ENCODE peak calls at places on chromosome 7, in seven cellular contexts. One of them, this sample, is unnamed.

GRCh38 chr7:151201344-151201743 is 8.9 kb downstream of the H2BK1 start:
- DNase-seq in NAMALWA: no peak
- DNase-seq in dermis blood vessel endothelial cell: no peak
- DNase-seq in non-pigmented ciliary epithelial cell: no peak
- DNase-seq in activated T-helper 1 cell treated with Interleukin-2 at 50 U/mL for 16 hours: no peak
- DNase-seq in astrocyte of the spinal cord: no peak
- DNase-seq in ovary: no peak
- DNase-seq in this sample: no peak

GRCh38 chr7:13551503-13551902 is 438.0 kb downstream of the ETV1 start:
- DNase-seq in NAMALWA: no peak
- DNase-seq in dermis blood vessel endothelial cell: no peak
- DNase-seq in non-pigmented ciliary epithelial cell: no peak
- DNase-seq in activated T-helper 1 cell treated with Interleukin-2 at 50 U/mL for 16 hours: no peak
- DNase-seq in astrocyte of the spinal cord: peak
- DNase-seq in ovary: no peak
- DNase-seq in this sample: no peak

GRCh38 chr7:131107343-131108211 is 220.1 kb upstream of the MKLN1 start:
- DNase-seq in NAMALWA: peak
- DNase-seq in dermis blood vessel endothelial cell: peak
- DNase-seq in non-pigmented ciliary epithelial cell: no peak
- DNase-seq in activated T-helper 1 cell treated with Interleukin-2 at 50 U/mL for 16 hours: peak
- DNase-seq in astrocyte of the spinal cord: peak
- DNase-seq in ovary: peak
- DNase-seq in this sample: peak

GRCh38 chr7:119756687-119757086 is 516.3 kb upstream of the KCND2 start:
- DNase-seq in NAMALWA: no peak
- DNase-seq in dermis blood vessel endothelial cell: no peak
- DNase-seq in non-pigmented ciliary epithelial cell: no peak
- DNase-seq in activated T-helper 1 cell treated with Interleukin-2 at 50 U/mL for 16 hours: no peak
- DNase-seq in astrocyte of the spinal cord: no peak
- DNase-seq in ovary: no peak
- DNase-seq in this sample: no peak

GRCh38 chr7:91082854-91083495 is 181.3 kb upstream of the FZD1 start:
- DNase-seq in NAMALWA: peak
- DNase-seq in dermis blood vessel endothelial cell: peak
- DNase-seq in non-pigmented ciliary epithelial cell: no peak
- DNase-seq in activated T-helper 1 cell treated with Interleukin-2 at 50 U/mL for 16 hours: no peak
- DNase-seq in astrocyte of the spinal cord: peak
- DNase-seq in ovary: no peak
- DNase-seq in this sample: no peak

GRCh38 chr7:44184874-44185446 is 4.3 kb downstream of the GCK start:
- DNase-seq in NAMALWA: no peak
- DNase-seq in dermis blood vessel endothelial cell: no peak
- DNase-seq in non-pigmented ciliary epithelial cell: no peak
- DNase-seq in activated T-helper 1 cell treated with Interleukin-2 at 50 U/mL for 16 hours: no peak
- DNase-seq in astrocyte of the spinal cord: no peak
- DNase-seq in ovary: no peak
- DNase-seq in this sample: no peak

GRCh38 chr7:144629598-144629997 is 206.3 kb downstream of the TPK1 start:
- DNase-seq in NAMALWA: no peak
- DNase-seq in dermis blood vessel endothelial cell: no peak
- DNase-seq in non-pigmented ciliary epithelial cell: no peak
- DNase-seq in activated T-helper 1 cell treated with Interleukin-2 at 50 U/mL for 16 hours: no peak
- DNase-seq in astrocyte of the spinal cord: no peak
- DNase-seq in ovary: no peak
- DNase-seq in this sample: no peak

GRCh38 chr7:124060528-124060927 is 27.7 kb upstream of the TMEM229A start:
- DNase-seq in NAMALWA: no peak
- DNase-seq in dermis blood vessel endothelial cell: no peak
- DNase-seq in non-pigmented ciliary epithelial cell: no peak
- DNase-seq in activated T-helper 1 cell treated with Interleukin-2 at 50 U/mL for 16 hours: no peak
- DNase-seq in astrocyte of the spinal cord: no peak
- DNase-seq in ovary: no peak
- DNase-seq in this sample: no peak

GRCh38 chr7:10940748-10941358 is 32.8 kb upstream of the PHF14 start:
- DNase-seq in NAMALWA: peak
- DNase-seq in dermis blood vessel endothelial cell: no peak
- DNase-seq in non-pigmented ciliary epithelial cell: no peak
- DNase-seq in activated T-helper 1 cell treated with Interleukin-2 at 50 U/mL for 16 hours: no peak
- DNase-seq in astrocyte of the spinal cord: no peak
- DNase-seq in ovary: no peak
- DNase-seq in this sample: no peak

GRCh38 chr7:25675789-25676474 is 447.6 kb upstream of the NPVF start:
- DNase-seq in NAMALWA: no peak
- DNase-seq in dermis blood vessel endothelial cell: no peak
- DNase-seq in non-pigmented ciliary epithelial cell: no peak
- DNase-seq in activated T-helper 1 cell treated with Interleukin-2 at 50 U/mL for 16 hours: no peak
- DNase-seq in astrocyte of the spinal cord: no peak
- DNase-seq in ovary: no peak
- DNase-seq in this sample: no peak

GRCh38 chr7:5689118-5689517 is 92.3 kb downstream of the RNF216 start:
- DNase-seq in NAMALWA: no peak
- DNase-seq in dermis blood vessel endothelial cell: no peak
- DNase-seq in non-pigmented ciliary epithelial cell: no peak
- DNase-seq in activated T-helper 1 cell treated with Interleukin-2 at 50 U/mL for 16 hours: peak
- DNase-seq in astrocyte of the spinal cord: peak
- DNase-seq in ovary: no peak
- DNase-seq in this sample: no peak

GRCh38 chr7:39693812-39694211 is 70.4 kb downstream of the RALA start:
- DNase-seq in NAMALWA: no peak
- DNase-seq in dermis blood vessel endothelial cell: no peak
- DNase-seq in non-pigmented ciliary epithelial cell: no peak
- DNase-seq in activated T-helper 1 cell treated with Interleukin-2 at 50 U/mL for 16 hours: no peak
- DNase-seq in astrocyte of the spinal cord: no peak
- DNase-seq in ovary: no peak
- DNase-seq in this sample: no peak

GRCh38 chr7:38746438-38746837 is 115.3 kb upstream of the AMPH start:
- DNase-seq in NAMALWA: no peak
- DNase-seq in dermis blood vessel endothelial cell: no peak
- DNase-seq in non-pigmented ciliary epithelial cell: no peak
- DNase-seq in activated T-helper 1 cell treated with Interleukin-2 at 50 U/mL for 16 hours: no peak
- DNase-seq in astrocyte of the spinal cord: no peak
- DNase-seq in ovary: no peak
- DNase-seq in this sample: no peak

GRCh38 chr7:35630573-35630972 is 64.4 kb downstream of the HERPUD2 start:
- DNase-seq in NAMALWA: no peak
- DNase-seq in dermis blood vessel endothelial cell: peak
- DNase-seq in non-pigmented ciliary epithelial cell: no peak
- DNase-seq in activated T-helper 1 cell treated with Interleukin-2 at 50 U/mL for 16 hours: no peak
- DNase-seq in astrocyte of the spinal cord: peak
- DNase-seq in ovary: no peak
- DNase-seq in this sample: no peak

GRCh38 chr7:158581440-158582088 is 6.1 kb downstream of the PTPRN2 start:
- DNase-seq in NAMALWA: no peak
- DNase-seq in dermis blood vessel endothelial cell: no peak
- DNase-seq in non-pigmented ciliary epithelial cell: no peak
- DNase-seq in activated T-helper 1 cell treated with Interleukin-2 at 50 U/mL for 16 hours: no peak
- DNase-seq in astrocyte of the spinal cord: no peak
- DNase-seq in ovary: no peak
- DNase-seq in this sample: no peak

GRCh38 chr7:35467456-35467978 is 213.6 kb upstream of the TBX20 start:
- DNase-seq in NAMALWA: no peak
- DNase-seq in dermis blood vessel endothelial cell: no peak
- DNase-seq in non-pigmented ciliary epithelial cell: no peak
- DNase-seq in activated T-helper 1 cell treated with Interleukin-2 at 50 U/mL for 16 hours: no peak
- DNase-seq in astrocyte of the spinal cord: no peak
- DNase-seq in ovary: no peak
- DNase-seq in this sample: no peak

GRCh38 chr7:70299447-70299807 is 701.2 kb downstream of the AUTS2 start:
- DNase-seq in NAMALWA: no peak
- DNase-seq in dermis blood vessel endothelial cell: no peak
- DNase-seq in non-pigmented ciliary epithelial cell: no peak
- DNase-seq in activated T-helper 1 cell treated with Interleukin-2 at 50 U/mL for 16 hours: no peak
- DNase-seq in astrocyte of the spinal cord: no peak
- DNase-seq in ovary: no peak
- DNase-seq in this sample: no peak

GRCh38 chr7:2030475-2031456 is 202.0 kb downstream of the MAD1L1 start:
- DNase-seq in NAMALWA: no peak
- DNase-seq in dermis blood vessel endothelial cell: no peak
- DNase-seq in non-pigmented ciliary epithelial cell: no peak
- DNase-seq in activated T-helper 1 cell treated with Interleukin-2 at 50 U/mL for 16 hours: no peak
- DNase-seq in astrocyte of the spinal cord: no peak
- DNase-seq in ovary: peak
- DNase-seq in this sample: no peak

GRCh38 chr7:106219170-106219569 is 65.6 kb downstream of the NAMPT start:
- DNase-seq in NAMALWA: no peak
- DNase-seq in dermis blood vessel endothelial cell: peak
- DNase-seq in non-pigmented ciliary epithelial cell: no peak
- DNase-seq in activated T-helper 1 cell treated with Interleukin-2 at 50 U/mL for 16 hours: no peak
- DNase-seq in astrocyte of the spinal cord: no peak
- DNase-seq in ovary: no peak
- DNase-seq in this sample: no peak

GRCh38 chr7:64890761-64891666 is 12.1 kb upstream of the ZNF273 start:
- DNase-seq in NAMALWA: no peak
- DNase-seq in dermis blood vessel endothelial cell: no peak
- DNase-seq in non-pigmented ciliary epithelial cell: no peak
- DNase-seq in activated T-helper 1 cell treated with Interleukin-2 at 50 U/mL for 16 hours: no peak
- DNase-seq in astrocyte of the spinal cord: no peak
- DNase-seq in ovary: no peak
- DNase-seq in this sample: peak

GRCh38 chr7:37046680-37047079 is 322.4 kb upstream of the AOAH start:
- DNase-seq in NAMALWA: no peak
- DNase-seq in dermis blood vessel endothelial cell: no peak
- DNase-seq in non-pigmented ciliary epithelial cell: no peak
- DNase-seq in activated T-helper 1 cell treated with Interleukin-2 at 50 U/mL for 16 hours: no peak
- DNase-seq in astrocyte of the spinal cord: no peak
- DNase-seq in ovary: no peak
- DNase-seq in this sample: no peak

GRCh38 chr7:153858335-153858734 is 193.9 kb upstream of the DPP6 start:
- DNase-seq in NAMALWA: no peak
- DNase-seq in dermis blood vessel endothelial cell: no peak
- DNase-seq in non-pigmented ciliary epithelial cell: no peak
- DNase-seq in activated T-helper 1 cell treated with Interleukin-2 at 50 U/mL for 16 hours: no peak
- DNase-seq in astrocyte of the spinal cord: peak
- DNase-seq in ovary: no peak
- DNase-seq in this sample: no peak

GRCh38 chr7:43143918-43144589 is 31.6 kb downstream of the HECW1 start:
- DNase-seq in NAMALWA: no peak
- DNase-seq in dermis blood vessel endothelial cell: no peak
- DNase-seq in non-pigmented ciliary epithelial cell: no peak
- DNase-seq in activated T-helper 1 cell treated with Interleukin-2 at 50 U/mL for 16 hours: no peak
- DNase-seq in astrocyte of the spinal cord: no peak
- DNase-seq in ovary: no peak
- DNase-seq in this sample: no peak

GRCh38 chr7:154343778-154344412 is 291.7 kb downstream of the DPP6 start:
- DNase-seq in NAMALWA: no peak
- DNase-seq in dermis blood vessel endothelial cell: no peak
- DNase-seq in non-pigmented ciliary epithelial cell: no peak
- DNase-seq in activated T-helper 1 cell treated with Interleukin-2 at 50 U/mL for 16 hours: no peak
- DNase-seq in astrocyte of the spinal cord: no peak
- DNase-seq in ovary: no peak
- DNase-seq in this sample: no peak